ENCODE peak calls at places on chromosomes 11 and 22, in seven cellular contexts. One of them, this sample, is unnamed.

GRCh38 chr11:102216433-102217163 is 100.7 kb upstream of the BIRC3 start:
- DNase-seq in progenitor cell of endocrine pancreas: no peak
- DNase-seq in colonic mucosa: no peak
- DNase-seq in neural crest cell: no peak
- DNase-seq in activated B cell treated with CpG ODN at 0.5 μM for 24 hours: no peak
- DNase-seq in AG10803: peak
- DNase-seq in neural progenitor cell: no peak
- DNase-seq in this sample: no peak

GRCh38 chr11:27353593-27354358 is 9.2 kb downstream of the CCDC34 start:
- DNase-seq in progenitor cell of endocrine pancreas: no peak
- DNase-seq in neural progenitor cell: no peak
- DNase-seq in neural crest cell: no peak
- DNase-seq in activated B cell treated with CpG ODN at 0.5 μM for 24 hours: no peak
- DNase-seq in colonic mucosa: no peak
- DNase-seq in AG10803: peak
- DNase-seq in this sample: peak

GRCh38 chr22:38284042-38284402 is 11.2 kb upstream of the TMEM184B start:
- DNase-seq in neural progenitor cell: no peak
- DNase-seq in neural crest cell: no peak
- DNase-seq in colonic mucosa: no peak
- DNase-seq in progenitor cell of endocrine pancreas: no peak
- DNase-seq in AG10803: peak
- DNase-seq in activated B cell treated with CpG ODN at 0.5 μM for 24 hours: no peak
- DNase-seq in this sample: peak

GRCh38 chr22:35510481-35510934 is 30.1 kb upstream of the RASD2 start:
- DNase-seq in neural progenitor cell: no peak
- DNase-seq in AG10803: no peak
- DNase-seq in neural crest cell: no peak
- DNase-seq in activated B cell treated with CpG ODN at 0.5 μM for 24 hours: no peak
- DNase-seq in progenitor cell of endocrine pancreas: no peak
- DNase-seq in colonic mucosa: no peak
- DNase-seq in this sample: no peak

GRCh38 chr11:81967242-81967641 is 766.4 kb downstream of the FAM181B start:
- DNase-seq in colonic mucosa: no peak
- DNase-seq in neural progenitor cell: no peak
- DNase-seq in AG10803: no peak
- DNase-seq in neural crest cell: no peak
- DNase-seq in progenitor cell of endocrine pancreas: no peak
- DNase-seq in activated B cell treated with CpG ODN at 0.5 μM for 24 hours: no peak
- DNase-seq in this sample: peak

GRCh38 chr22:22682807-22683667 is 38.6 kb downstream of the GGTLC2 start:
- DNase-seq in colonic mucosa: no peak
- DNase-seq in neural crest cell: no peak
- DNase-seq in AG10803: no peak
- DNase-seq in progenitor cell of endocrine pancreas: no peak
- DNase-seq in activated B cell treated with CpG ODN at 0.5 μM for 24 hours: no peak
- DNase-seq in neural progenitor cell: no peak
- DNase-seq in this sample: no peak

GRCh38 chr11:55658031-55658573 is 3.9 kb upstream of the OR4C6 start:
- DNase-seq in AG10803: no peak
- DNase-seq in colonic mucosa: no peak
- DNase-seq in progenitor cell of endocrine pancreas: no peak
- DNase-seq in neural progenitor cell: no peak
- DNase-seq in activated B cell treated with CpG ODN at 0.5 μM for 24 hours: no peak
- DNase-seq in neural crest cell: no peak
- DNase-seq in this sample: no peak

GRCh38 chr22:47295982-47296381 is 533.5 kb downstream of the TBC1D22A start:
- DNase-seq in progenitor cell of endocrine pancreas: no peak
- DNase-seq in activated B cell treated with CpG ODN at 0.5 μM for 24 hours: no peak
- DNase-seq in neural progenitor cell: no peak
- DNase-seq in colonic mucosa: no peak
- DNase-seq in AG10803: no peak
- DNase-seq in neural crest cell: no peak
- DNase-seq in this sample: no peak

GRCh38 chr11:17513853-17514252 is 30.4 kb downstream of the USH1C start:
- DNase-seq in colonic mucosa: no peak
- DNase-seq in AG10803: no peak
- DNase-seq in progenitor cell of endocrine pancreas: no peak
- DNase-seq in neural crest cell: no peak
- DNase-seq in activated B cell treated with CpG ODN at 0.5 μM for 24 hours: no peak
- DNase-seq in neural progenitor cell: no peak
- DNase-seq in this sample: peak

GRCh38 chr22:23431337-23432072 is 148.6 kb downstream of the IGLL1 start:
- DNase-seq in progenitor cell of endocrine pancreas: no peak
- DNase-seq in colonic mucosa: no peak
- DNase-seq in activated B cell treated with CpG ODN at 0.5 μM for 24 hours: no peak
- DNase-seq in neural progenitor cell: peak
- DNase-seq in AG10803: no peak
- DNase-seq in neural crest cell: no peak
- DNase-seq in this sample: peak

GRCh38 chr22:38299758-38300157 is 17.5 kb downstream of the CSNK1E start:
- DNase-seq in neural crest cell: no peak
- DNase-seq in AG10803: no peak
- DNase-seq in neural progenitor cell: no peak
- DNase-seq in progenitor cell of endocrine pancreas: no peak
- DNase-seq in colonic mucosa: no peak
- DNase-seq in activated B cell treated with CpG ODN at 0.5 μM for 24 hours: no peak
- DNase-seq in this sample: no peak

GRCh38 chr11:23520226-23520960 is 660.1 kb upstream of the CCDC179 start:
- DNase-seq in neural crest cell: no peak
- DNase-seq in colonic mucosa: no peak
- DNase-seq in neural progenitor cell: no peak
- DNase-seq in activated B cell treated with CpG ODN at 0.5 μM for 24 hours: no peak
- DNase-seq in AG10803: no peak
- DNase-seq in progenitor cell of endocrine pancreas: no peak
- DNase-seq in this sample: no peak

GRCh38 chr22:20881231-20881630 is 22.4 kb downstream of the SNAP29 start:
- DNase-seq in activated B cell treated with CpG ODN at 0.5 μM for 24 hours: no peak
- DNase-seq in neural crest cell: no peak
- DNase-seq in neural progenitor cell: no peak
- DNase-seq in progenitor cell of endocrine pancreas: no peak
- DNase-seq in AG10803: no peak
- DNase-seq in colonic mucosa: no peak
- DNase-seq in this sample: no peak

GRCh38 chr11:115159122-115159665 is 345.0 kb downstream of the CADM1 start:
- DNase-seq in activated B cell treated with CpG ODN at 0.5 μM for 24 hours: no peak
- DNase-seq in neural progenitor cell: no peak
- DNase-seq in neural crest cell: no peak
- DNase-seq in progenitor cell of endocrine pancreas: no peak
- DNase-seq in AG10803: no peak
- DNase-seq in colonic mucosa: no peak
- DNase-seq in this sample: no peak

GRCh38 chr11:8267831-8268529 is 4.3 kb upstream of the LMO1 start:
- DNase-seq in colonic mucosa: no peak
- DNase-seq in neural crest cell: no peak
- DNase-seq in progenitor cell of endocrine pancreas: no peak
- DNase-seq in neural progenitor cell: peak
- DNase-seq in activated B cell treated with CpG ODN at 0.5 μM for 24 hours: peak
- DNase-seq in AG10803: no peak
- DNase-seq in this sample: no peak

GRCh38 chr11:2700415-2701211 is 819 bp upstream of the KCNQ1OT1 start:
- DNase-seq in activated B cell treated with CpG ODN at 0.5 μM for 24 hours: peak
- DNase-seq in neural crest cell: peak
- DNase-seq in progenitor cell of endocrine pancreas: no peak
- DNase-seq in colonic mucosa: peak
- DNase-seq in neural progenitor cell: peak
- DNase-seq in AG10803: peak
- DNase-seq in this sample: peak

GRCh38 chr22:43136255-43136654 is 6.9 kb downstream of the MCAT start:
- DNase-seq in AG10803: no peak
- DNase-seq in neural crest cell: peak
- DNase-seq in activated B cell treated with CpG ODN at 0.5 μM for 24 hours: peak
- DNase-seq in progenitor cell of endocrine pancreas: peak
- DNase-seq in neural progenitor cell: peak
- DNase-seq in colonic mucosa: no peak
- DNase-seq in this sample: peak

GRCh38 chr11:952406-953385 is 27.0 kb downstream of the AP2A2 start:
- DNase-seq in activated B cell treated with CpG ODN at 0.5 μM for 24 hours: no peak
- DNase-seq in progenitor cell of endocrine pancreas: peak
- DNase-seq in neural progenitor cell: peak
- DNase-seq in neural crest cell: no peak
- DNase-seq in AG10803: peak
- DNase-seq in colonic mucosa: peak
- DNase-seq in this sample: peak

GRCh38 chr11:40879911-40880310 is 579.5 kb downstream of the LRRC4C start:
- DNase-seq in neural crest cell: no peak
- DNase-seq in AG10803: no peak
- DNase-seq in neural progenitor cell: no peak
- DNase-seq in activated B cell treated with CpG ODN at 0.5 μM for 24 hours: no peak
- DNase-seq in colonic mucosa: no peak
- DNase-seq in progenitor cell of endocrine pancreas: no peak
- DNase-seq in this sample: no peak

GRCh38 chr11:47997063-47998053 is 17.0 kb downstream of the PTPRJ start:
- DNase-seq in progenitor cell of endocrine pancreas: no peak
- DNase-seq in neural progenitor cell: no peak
- DNase-seq in neural crest cell: no peak
- DNase-seq in AG10803: no peak
- DNase-seq in colonic mucosa: no peak
- DNase-seq in activated B cell treated with CpG ODN at 0.5 μM for 24 hours: no peak
- DNase-seq in this sample: no peak

GRCh38 chr11:110093407-110094297 is 460 bp downstream of the ZC3H12C start:
- DNase-seq in progenitor cell of endocrine pancreas: peak
- DNase-seq in colonic mucosa: peak
- DNase-seq in AG10803: peak
- DNase-seq in neural progenitor cell: peak
- DNase-seq in neural crest cell: peak
- DNase-seq in activated B cell treated with CpG ODN at 0.5 μM for 24 hours: peak
- DNase-seq in this sample: peak

GRCh38 chr11:114623720-114624119 is 28.1 kb upstream of the NXPE4 start:
- DNase-seq in progenitor cell of endocrine pancreas: no peak
- DNase-seq in AG10803: no peak
- DNase-seq in colonic mucosa: no peak
- DNase-seq in neural crest cell: no peak
- DNase-seq in neural progenitor cell: no peak
- DNase-seq in activated B cell treated with CpG ODN at 0.5 μM for 24 hours: no peak
- DNase-seq in this sample: no peak

GRCh38 chr11:111718436-111719325 is 47.5 kb downstream of the PPP2R1B start:
- DNase-seq in neural progenitor cell: peak
- DNase-seq in colonic mucosa: peak
- DNase-seq in progenitor cell of endocrine pancreas: no peak
- DNase-seq in AG10803: no peak
- DNase-seq in activated B cell treated with CpG ODN at 0.5 μM for 24 hours: no peak
- DNase-seq in neural crest cell: no peak
- DNase-seq in this sample: peak

GRCh38 chr11:47863189-47863892 is 15.2 kb upstream of the NUP160 start:
- DNase-seq in AG10803: peak
- DNase-seq in neural progenitor cell: no peak
- DNase-seq in neural crest cell: no peak
- DNase-seq in progenitor cell of endocrine pancreas: no peak
- DNase-seq in activated B cell treated with CpG ODN at 0.5 μM for 24 hours: no peak
- DNase-seq in colonic mucosa: no peak
- DNase-seq in this sample: peak

GRCh38 chr11:125123947-125124633 is 12.7 kb upstream of the TMEM218 start:
- DNase-seq in neural progenitor cell: peak
- DNase-seq in AG10803: peak
- DNase-seq in progenitor cell of endocrine pancreas: no peak
- DNase-seq in colonic mucosa: peak
- DNase-seq in activated B cell treated with CpG ODN at 0.5 μM for 24 hours: no peak
- DNase-seq in neural crest cell: no peak
- DNase-seq in this sample: peak

GRCh38 chr11:17554487-17554886 is 7.4 kb downstream of the OTOG start:
- DNase-seq in activated B cell treated with CpG ODN at 0.5 μM for 24 hours: no peak
- DNase-seq in progenitor cell of endocrine pancreas: no peak
- DNase-seq in neural progenitor cell: no peak
- DNase-seq in neural crest cell: no peak
- DNase-seq in colonic mucosa: no peak
- DNase-seq in AG10803: no peak
- DNase-seq in this sample: no peak

GRCh38 chr11:5486421-5486820 is 2.1 kb upstream of the OR52D1 start:
- DNase-seq in neural crest cell: no peak
- DNase-seq in activated B cell treated with CpG ODN at 0.5 μM for 24 hours: no peak
- DNase-seq in progenitor cell of endocrine pancreas: no peak
- DNase-seq in neural progenitor cell: no peak
- DNase-seq in colonic mucosa: no peak
- DNase-seq in AG10803: no peak
- DNase-seq in this sample: no peak

GRCh38 chr11:7332962-7333361 is 81.3 kb downstream of the SYT9 start:
- DNase-seq in neural progenitor cell: no peak
- DNase-seq in AG10803: no peak
- DNase-seq in neural crest cell: no peak
- DNase-seq in activated B cell treated with CpG ODN at 0.5 μM for 24 hours: no peak
- DNase-seq in colonic mucosa: no peak
- DNase-seq in progenitor cell of endocrine pancreas: no peak
- DNase-seq in this sample: no peak

GRCh38 chr11:117391181-117391580 is 63.5 kb downstream of the CEP164 start:
- DNase-seq in activated B cell treated with CpG ODN at 0.5 μM for 24 hours: no peak
- DNase-seq in neural progenitor cell: no peak
- DNase-seq in AG10803: no peak
- DNase-seq in colonic mucosa: no peak
- DNase-seq in neural crest cell: no peak
- DNase-seq in progenitor cell of endocrine pancreas: no peak
- DNase-seq in this sample: no peak
- TF ChIP-seq CTCF in activated B cell treated with CpG ODN at 0.5 μM for 24 hours: no peak
- TF ChIP-seq CTCF in neural progenitor cell: no peak
- TF ChIP-seq CTCF in AG10803: no peak
- TF ChIP-seq CTCF in colonic mucosa: no peak
- TF ChIP-seq CTCF in neural crest cell: no peak
- TF ChIP-seq CTCF in progenitor cell of endocrine pancreas: no peak
- TF ChIP-seq CTCF in this sample: no peak

DNA sequence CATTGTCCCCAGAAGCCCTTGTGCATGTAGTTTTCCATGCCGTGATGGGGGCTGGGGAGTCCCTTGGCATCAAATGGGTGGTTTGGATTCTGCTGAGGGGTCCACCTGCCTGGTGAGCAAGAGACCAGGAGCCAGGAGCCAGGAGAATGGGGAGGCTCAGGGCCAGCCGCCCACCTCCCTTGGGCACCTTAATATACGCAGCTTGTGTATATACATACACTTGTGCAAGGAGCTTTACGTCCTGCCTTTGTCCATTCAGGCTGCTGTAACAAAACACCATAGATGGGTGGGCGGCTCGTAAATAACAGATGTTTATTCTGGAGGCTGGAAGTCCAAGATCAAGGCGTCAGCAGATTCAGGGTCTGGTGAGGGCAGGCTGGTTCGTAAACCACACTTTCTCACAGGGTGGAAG is 62.5 kb downstream of the SMIM38 start:
- DNase-seq in activated B cell treated with CpG ODN at 0.5 μM for 24 hours: peak
- DNase-seq in neural progenitor cell: no peak
- DNase-seq in neural crest cell: no peak
- DNase-seq in progenitor cell of endocrine pancreas: peak
- DNase-seq in colonic mucosa: no peak
- DNase-seq in AG10803: no peak
- DNase-seq in this sample: no peak
- TF ChIP-seq CTCF in activated B cell treated with CpG ODN at 0.5 μM for 24 hours: no peak
- TF ChIP-seq CTCF in neural progenitor cell: no peak
- TF ChIP-seq CTCF in neural crest cell: no peak
- TF ChIP-seq CTCF in progenitor cell of endocrine pancreas: no peak
- TF ChIP-seq CTCF in colonic mucosa: no peak
- TF ChIP-seq CTCF in AG10803: no peak
- TF ChIP-seq CTCF in this sample: no peak

GRCh38 chr11:71302911-71303310 is 50.5 kb upstream of the SHANK2 start:
- DNase-seq in activated B cell treated with CpG ODN at 0.5 μM for 24 hours: no peak
- DNase-seq in progenitor cell of endocrine pancreas: no peak
- DNase-seq in neural crest cell: no peak
- DNase-seq in neural progenitor cell: no peak
- DNase-seq in AG10803: no peak
- DNase-seq in colonic mucosa: no peak
- DNase-seq in this sample: no peak
- TF ChIP-seq CTCF in activated B cell treated with CpG ODN at 0.5 μM for 24 hours: no peak
- TF ChIP-seq CTCF in progenitor cell of endocrine pancreas: peak
- TF ChIP-seq CTCF in neural crest cell: no peak
- TF ChIP-seq CTCF in neural progenitor cell: no peak
- TF ChIP-seq CTCF in AG10803: peak
- TF ChIP-seq CTCF in colonic mucosa: no peak
- TF ChIP-seq CTCF in this sample: no peak

GRCh38 chr11:65871811-65872548 is 620 bp downstream of the EFEMP2 start:
- DNase-seq in progenitor cell of endocrine pancreas: peak
- DNase-seq in AG10803: peak
- DNase-seq in colonic mucosa: no peak
- DNase-seq in neural progenitor cell: peak
- DNase-seq in neural crest cell: no peak
- DNase-seq in activated B cell treated with CpG ODN at 0.5 μM for 24 hours: no peak
- DNase-seq in this sample: no peak
- TF ChIP-seq CTCF in progenitor cell of endocrine pancreas: peak
- TF ChIP-seq CTCF in AG10803: peak
- TF ChIP-seq CTCF in colonic mucosa: no peak
- TF ChIP-seq CTCF in neural progenitor cell: no peak
- TF ChIP-seq CTCF in neural crest cell: no peak
- TF ChIP-seq CTCF in activated B cell treated with CpG ODN at 0.5 μM for 24 hours: no peak
- TF ChIP-seq CTCF in this sample: peak